ENCODE peak calls at places on chromosomes 12 and 14, in ten cellular contexts. G is nephron progenitor cell; B is T-helper 1 cell; M is NCI-H1694 treated with DMSO at 0.1 percent for 48 hours; T is ELR; Y is activated T-cell treated with anti-CD3 and anti-CD28 coated beads, Interleukin-2, amount 50 U/mL, for 4 hours; F is lower leg skin; Q is GM06990; N is T-helper 2 cell; X is DMS153. R is an unnamed sample.
A peak's percentile ranks its signal among the peaks of the same experiment; 100 is the strongest.

GRCh38 chr14:87833026-87833425 is 160.0 kb downstream of the GALC start:
- DNase-seq in G (no peak), B (no peak), M (no peak), T (no peak), Y (no peak), F (no peak), Q (no peak), N (no peak), X (no peak), R (no peak)

GRCh38 chr14:23727566-23728335 is 91.6 kb downstream of the DHRS2 start:
- DNase-seq in G (no peak), B (peak; percentile 13), M (peak; percentile 19), T (peak; percentile 71), Y (no peak), F (no peak), Q (no peak), N (no peak), X (no peak), R (peak; percentile 10)

GRCh38 chr12:119412811-119413794 is 78.6 kb downstream of the CCDC60 start:
- DNase-seq in G (peak; percentile 82), B (peak; percentile 35), M (peak; percentile 75), T (peak; percentile 55), Y (no peak), F (peak; percentile 39), Q (peak; percentile 11), N (no peak), X (peak; percentile 39), R (no peak)

GRCh38 chr14:102085503-102085902 is 1.3 kb downstream of the HSP90AA1 start:
- DNase-seq in G (no peak), B (no peak), M (no peak), T (no peak), Y (no peak), F (no peak), Q (no peak), N (no peak), X (no peak), R (no peak)

GRCh38 chr12:124509676-124510300 is 57.6 kb downstream of the NCOR2 start:
- DNase-seq in G (peak; percentile 80), B (no peak), M (no peak), T (peak; percentile 70), Y (no peak), F (peak; percentile 59), Q (no peak), N (no peak), X (no peak), R (no peak)

GRCh38 chr12:88836156-88836555 is 255.9 kb upstream of the KITLG start:
- DNase-seq in G (no peak), B (no peak), M (no peak), T (peak; percentile 61), Y (no peak), F (no peak), Q (no peak), N (no peak), X (no peak), R (no peak)

GRCh38 chr14:47200740-47201139 is 474.7 kb downstream of the MDGA2 start:
- DNase-seq in G (no peak), B (no peak), M (no peak), T (no peak), Y (no peak), F (no peak), Q (no peak), N (no peak), X (no peak), R (no peak)

GRCh38 chr12:90036641-90037040 is 328.0 kb upstream of the ATP2B1 start:
- DNase-seq in G (no peak), B (peak; percentile 30), M (no peak), T (peak; percentile 74), Y (no peak), F (no peak), Q (no peak), N (no peak), X (no peak), R (no peak)

GRCh38 chr14:90521121-90521929 is 124.5 kb downstream of the CALM1 start:
- DNase-seq in G (no peak), B (no peak), M (no peak), T (no peak), Y (no peak), F (no peak), Q (no peak), N (no peak), X (no peak), R (no peak)

GRCh38 chr14:61034416-61035100 is 53.5 kb downstream of the SLC38A6 start:
- DNase-seq in G (no peak), B (peak; percentile 73), M (no peak), T (no peak), Y (no peak), F (no peak), Q (peak; percentile 15), N (no peak), X (peak; percentile 74), R (no peak)

GRCh38 chr12:112167031-112167461 is 41.7 kb downstream of the TRAFD1 start:
- DNase-seq in G (no peak), B (no peak), M (no peak), T (no peak), Y (no peak), F (no peak), Q (no peak), N (no peak), X (no peak), R (no peak)

GRCh38 chr12:39239484-39240143 is 203.3 kb downstream of the KIF21A start:
- DNase-seq in G (no peak), B (no peak), M (no peak), T (no peak), Y (no peak), F (no peak), Q (no peak), N (no peak), X (no peak), R (no peak)

GRCh38 chr12:91958816-91959215 is 186.8 kb downstream of the BTG1 start:
- DNase-seq in G (no peak), B (no peak), M (no peak), T (peak; percentile 70), Y (no peak), F (no peak), Q (no peak), N (no peak), X (no peak), R (no peak)

GRCh38 chr12:553216-554000 is 93.7 kb downstream of the B4GALNT3 start:
- DNase-seq in G (no peak), B (peak; percentile 50), M (no peak), T (no peak), Y (peak; percentile 24), F (no peak), Q (no peak), N (no peak), X (no peak), R (peak; percentile 38)

GRCh38 chr14:68665116-68665515 is 127.8 kb downstream of the ZFP36L1 start:
- DNase-seq in G (no peak), B (no peak), M (no peak), T (no peak), Y (no peak), F (no peak), Q (no peak), N (no peak), X (no peak), R (no peak)

GRCh38 chr12:6646276-6647082 is 753 bp downstream of the ACRBP start:
- DNase-seq in G (no peak), B (no peak), M (no peak), T (no peak), Y (no peak), F (no peak), Q (no peak), N (no peak), X (no peak), R (no peak)

GRCh38 chr14:54465654-54466053 is 23.1 kb downstream of the GMFB start:
- DNase-seq in G (no peak), B (no peak), M (no peak), T (no peak), Y (no peak), F (no peak), Q (no peak), N (no peak), X (no peak), R (no peak)

GRCh38 chr12:105445261-105446015 is 114.9 kb downstream of the C12orf75 start:
- DNase-seq in G (no peak), B (no peak), M (no peak), T (peak; percentile 41), Y (no peak), F (no peak), Q (no peak), N (no peak), X (no peak), R (no peak)

GRCh38 chr14:67317822-67318221 is 41.8 kb downstream of the ATP6V1D start:
- DNase-seq in G (no peak), B (no peak), M (no peak), T (no peak), Y (no peak), F (no peak), Q (no peak), N (no peak), X (peak; percentile 10), R (no peak)

GRCh38 chr14:69683971-69684370 is 72.6 kb downstream of the SUSD6 start:
- DNase-seq in G (no peak), B (peak; percentile 34), M (no peak), T (no peak), Y (no peak), F (no peak), Q (no peak), N (no peak), X (no peak), R (no peak)

GRCh38 chr12:26124491-26125450 is at the start of gene BHLHE41:
- DNase-seq in G (peak; percentile 76), B (no peak), M (no peak), T (peak; percentile 57), Y (no peak), F (peak; percentile 56), Q (peak; percentile 39), N (no peak), X (no peak), R (no peak)

GRCh38 chr12:28026701-28027100 is 54.2 kb upstream of the PTHLH start:
- DNase-seq in G (no peak), B (no peak), M (peak; percentile 85), T (peak; percentile 86), Y (no peak), F (no peak), Q (no peak), N (no peak), X (no peak), R (no peak)

GRCh38 chr12:23084236-23084995 is 459.4 kb downstream of the ETNK1 start:
- DNase-seq in G (no peak), B (no peak), M (peak; percentile 100), T (peak; percentile 71), Y (no peak), F (no peak), Q (no peak), N (no peak), X (peak; percentile 67), R (no peak)

GRCh38 chr14:96105921-96106441 is 66.8 kb downstream of the C14orf132 start:
- DNase-seq in G (no peak), B (no peak), M (no peak), T (no peak), Y (no peak), F (peak; percentile 85), Q (no peak), N (no peak), X (peak; percentile 47), R (no peak)

R was measured in naive thymus-derived CD8-positive, alpha-beta T cell.